ENCODE peak calls at places on chromosomes 13 and 19, in seven cellular contexts. Q, M, I, L, X, E and Z are unnamed samples.

GRCh38 chr13:95128045-95128643 is 173.1 kb downstream of the ABCC4 start:
- DNase-seq in E (no peak), L (peak), M (no peak), Q (peak), I (no peak), X (no peak), Z (peak)

GRCh38 chr13:27524981-27525975 is 74.9 kb upstream of the MTIF3 start:
- DNase-seq in I (no peak), L (no peak), E (no peak), X (no peak), Q (no peak), M (no peak), Z (no peak)

GRCh38 chr13:29522044-29522685 is 73.3 kb downstream of the SLC7A1 start:
- DNase-seq in L (no peak), X (no peak), E (no peak), I (no peak), Q (no peak), M (no peak), Z (peak)

GRCh38 chr13:74061939-74062595 is 72.1 kb downstream of the KLF12 start:
- DNase-seq in I (no peak), X (no peak), M (no peak), L (no peak), Q (no peak), E (no peak), Z (peak)

GRCh38 chr13:113149711-113150544 is 8.5 kb upstream of the PROZ start:
- DNase-seq in X (no peak), Q (no peak), E (no peak), L (no peak), M (no peak), I (no peak), Z (no peak)

GRCh38 chr19:57813919-57814504 is 701 bp downstream of the ZNF552 start:
- DNase-seq in M (no peak), L (peak), I (no peak), Q (peak), E (no peak), X (no peak), Z (no peak)

GRCh38 chr19:8566855-8567254 is 10.4 kb downstream of the MYO1F start:
- DNase-seq in M (no peak), Q (no peak), I (no peak), L (no peak), X (no peak), E (no peak), Z (no peak)

GRCh38 chr19:45249261-45250033 is 1.6 kb upstream of the MARK4 start:
- DNase-seq in I (no peak), L (no peak), M (no peak), E (no peak), X (no peak), Q (no peak), Z (no peak)

GRCh38 chr13:58429917-58430316 is 798.4 kb downstream of the PCDH17 start:
- DNase-seq in I (no peak), Q (no peak), M (no peak), L (no peak), X (no peak), E (no peak), Z (no peak)

GRCh38 chr19:795691-796581 is 1.3 kb upstream of the PTBP1 start:
- DNase-seq in L (no peak), I (no peak), M (no peak), X (no peak), Q (no peak), E (no peak), Z (no peak)

GRCh38 chr19:14479985-14480694 is 5.0 kb upstream of the PTGER1 start:
- DNase-seq in M (peak), I (peak), E (peak), Q (no peak), L (no peak), X (no peak), Z (no peak)

GRCh38 chr19:35306473-35307246 is 14.7 kb downstream of the MAG start:
- DNase-seq in X (no peak), M (no peak), E (no peak), L (peak), Q (no peak), I (no peak), Z (peak)

GRCh38 chr13:25771208-25771607 is 280.6 kb downstream of the SHISA2 start:
- DNase-seq in M (no peak), E (no peak), L (peak), X (no peak), I (no peak), Q (peak), Z (no peak)

GRCh38 chr13:93227906-93228801 is 1.5 kb downstream of the GPC6 start:
- DNase-seq in L (peak), I (peak), X (no peak), Q (no peak), M (no peak), E (peak), Z (peak)

GRCh38 chr19:955803-956746 is 28.1 kb upstream of the WDR18 start:
- DNase-seq in I (no peak), L (no peak), E (no peak), M (no peak), Q (no peak), X (no peak), Z (no peak)

GRCh38 chr13:81487151-81487550 is 1146.2 kb upstream of the SPRY2 start:
- DNase-seq in E (no peak), X (no peak), M (no peak), Q (no peak), L (peak), I (no peak), Z (peak)

GRCh38 chr19:34241513-34242337 is 12.6 kb upstream of the GARRE1 start:
- DNase-seq in Q (no peak), I (no peak), X (no peak), L (peak), E (no peak), M (no peak), Z (no peak)

GRCh38 chr13:32297206-32297605 is 18.0 kb downstream of the ZAR1L start:
- DNase-seq in Q (no peak), E (no peak), L (no peak), X (no peak), M (no peak), I (no peak), Z (no peak)

GRCh38 chr19:19538077-19538764 is at the start of gene CILP2:
- DNase-seq in E (no peak), I (peak), Q (peak), M (peak), X (no peak), L (no peak), Z (no peak)

GRCh38 chr13:113946409-113947181 is 27.3 kb downstream of the C13orf46 start:
- DNase-seq in I (peak), E (no peak), X (no peak), L (no peak), M (no peak), Q (no peak), Z (no peak)

GRCh38 chr13:88526186-88526852 is 855.1 kb downstream of the SLITRK5 start:
- DNase-seq in I (no peak), L (no peak), X (no peak), M (no peak), E (no peak), Q (no peak), Z (peak)

GRCh38 chr13:112067871-112068305 is 939 bp downstream of the SOX1 start:
- DNase-seq in Q (no peak), E (peak), X (no peak), M (no peak), I (peak), L (no peak), Z (no peak)

GRCh38 chr19:32224371-32225244 is 120.8 kb upstream of the ZNF507 start:
- DNase-seq in X (no peak), I (peak), Q (peak), M (peak), E (peak), L (peak), Z (no peak)

GRCh38 chr13:106143930-106144709 is 391.3 kb downstream of the EFNB2 start:
- DNase-seq in M (no peak), L (peak), I (no peak), X (no peak), Q (peak), E (no peak), Z (no peak)

GRCh38 chr19:48842744-48843162 is 6.5 kb upstream of the HSD17B14 start:
- DNase-seq in L (peak), M (peak), I (no peak), Q (peak), E (peak), X (no peak), Z (peak)

GRCh38 chr13:110351636-110352420 is 44.7 kb downstream of the COL4A2 start:
- DNase-seq in I (no peak), L (peak), X (no peak), M (no peak), E (no peak), Q (no peak), Z (no peak)

GRCh38 chr13:94710081-94710809 is 2.1 kb downstream of the SOX21 start:
- DNase-seq in X (no peak), L (no peak), Q (no peak), M (no peak), I (no peak), E (peak), Z (no peak)

GRCh38 chr13:92573467-92574057 is 653.0 kb upstream of the GPC6 start:
- DNase-seq in X (no peak), L (peak), M (no peak), I (no peak), E (no peak), Q (no peak), Z (peak)